ENCODE peak calls at places on chromosomes 1 and 21, in four cellular contexts. W is stimulated activated naive B cell treated with anti-CD40 and anti-IgM and Interleukin-4, amounts not matched to agents 10 μg/mL and 1 μg/mL and 100 μg/mL, for 72 hours; Z is NCI-H460; L is kidney. D is an unnamed sample.
A peak's percentile ranks its signal among the peaks of the same experiment; 100 is the strongest.

GRCh38 chr1:1918901-1919303 is at the start of gene TMEM52:
- DNase-seq in W (no peak), Z (no peak), L (no peak), D (no peak)

GRCh38 chr21:37071561-37072238 is 1.2 kb downstream of the PIGP start:
- DNase-seq in W (no peak), Z (no peak), L (peak; percentile 77), D (no peak)

GRCh38 chr1:67503974-67504373 is 73.8 kb upstream of the SERBP1 start:
- DNase-seq in W (no peak), Z (no peak), L (no peak), D (no peak)

GRCh38 chr1:64124751-64125445 is 78.5 kb upstream of the UBE2U start:
- DNase-seq in W (no peak), Z (no peak), L (no peak), D (no peak)

GRCh38 chr1:4468386-4468785 is 186.0 kb upstream of the AJAP1 start:
- DNase-seq in W (no peak), Z (no peak), L (no peak), D (no peak)

GRCh38 chr1:27571439-27572018 is 32.4 kb downstream of the AHDC1 start:
- DNase-seq in W (no peak), Z (no peak), L (peak; percentile 83), D (no peak)

GRCh38 chr1:206487970-206488369 is 17.7 kb downstream of the IKBKE start:
- DNase-seq in W (no peak), Z (no peak), L (no peak), D (no peak)

GRCh38 chr21:29257701-29258100 is 41.0 kb upstream of the BACH1 start:
- DNase-seq in W (no peak), Z (no peak), L (no peak), D (no peak)

GRCh38 chr1:99490031-99490430 is 155.9 kb upstream of the PALMD start:
- DNase-seq in W (no peak), Z (no peak), L (no peak), D (no peak)

GRCh38 chr1:61389926-61390845 is 307.8 kb downstream of the NFIA start:
- DNase-seq in W (no peak), Z (no peak), L (no peak), D (no peak)

GRCh38 chr1:147273409-147274307 is 31.2 kb downstream of the CHD1L start:
- DNase-seq in W (peak; percentile 2), Z (peak; percentile 61), L (no peak), D (peak; percentile 9)

GRCh38 chr1:31714442-31715096 is 10.8 kb upstream of the COL16A1 start:
- DNase-seq in W (no peak), Z (peak; percentile 33), L (peak; percentile 92), D (no peak)

GRCh38 chr1:53733975-53734649 is 4.9 kb downstream of the GLIS1 start:
- DNase-seq in W (no peak), Z (no peak), L (no peak), D (no peak)

GRCh38 chr1:30837653-30838052 is 70.9 kb downstream of the SDC3 start:
- DNase-seq in W (no peak), Z (no peak), L (no peak), D (no peak)

GRCh38 chr21:34762761-34763160 is 94.0 kb downstream of the CLIC6 start:
- DNase-seq in W (no peak), Z (no peak), L (no peak), D (no peak)

GRCh38 chr1:21149862-21150432 is 26.8 kb downstream of the EIF4G3 start:
- DNase-seq in W (no peak), Z (peak; percentile 38), L (no peak), D (no peak)

GRCh38 chr1:85339089-85339488 is 62.7 kb upstream of the BCL10 start:
- DNase-seq in W (no peak), Z (no peak), L (no peak), D (no peak)

GRCh38 chr21:42514883-42515228 is 1.2 kb downstream of the SLC37A1 start:
- DNase-seq in W (no peak), Z (no peak), L (no peak), D (no peak)

GRCh38 chr21:17726047-17726446 is 93.1 kb downstream of the C21orf91 start:
- DNase-seq in W (no peak), Z (no peak), L (no peak), D (no peak)

GRCh38 chr1:64343105-64343960 is 126.6 kb upstream of the CACHD1 start:
- DNase-seq in W (no peak), Z (peak; percentile 58), L (no peak), D (no peak)

GRCh38 chr1:102434421-102434820 is 437.7 kb upstream of the OLFM3 start:
- DNase-seq in W (peak; percentile 0), Z (peak; percentile 18), L (no peak), D (no peak)

GRCh38 chr1:192225713-192226112 is 67.5 kb downstream of the RGS18 start:
- DNase-seq in W (no peak), Z (no peak), L (no peak), D (no peak)

GRCh38 chr1:209537336-209538114 is 46.0 kb upstream of the CAMK1G start:
- DNase-seq in W (no peak), Z (no peak), L (no peak), D (no peak)

GRCh38 chr1:10825592-10825991 is 29.1 kb upstream of the CASZ1 start:
- DNase-seq in W (no peak), Z (no peak), L (no peak), D (no peak)

GRCh38 chr1:1402081-1402900 is 3.2 kb upstream of the CCNL2 start:
- DNase-seq in W (no peak), Z (peak; percentile 40), L (peak; percentile 39), D (no peak)

GRCh38 chr1:69993787-69994186 is 211.6 kb downstream of the LRRC40 start:
- DNase-seq in W (no peak), Z (no peak), L (no peak), D (no peak)

GRCh38 chr1:25669781-25670567 is 53.4 kb downstream of the MAN1C1 start:
- DNase-seq in W (no peak), Z (no peak), L (no peak), D (no peak)

GRCh38 chr1:155093938-155094621 is 15.4 kb downstream of the EFNA3 start:
- DNase-seq in W (no peak), Z (peak; percentile 61), L (peak; percentile 59), D (no peak)

GRCh38 chr1:22414244-22414751 is 37.4 kb upstream of the ZBTB40 start:
- DNase-seq in W (no peak), Z (peak; percentile 73), L (peak; percentile 79), D (no peak)

GRCh38 chr21:33020558-33021100 is 5.1 kb upstream of the OLIG2 start:
- DNase-seq in W (no peak), Z (no peak), L (no peak), D (no peak)

GRCh38 chr1:247172956-247173355 is 1.1 kb upstream of the ZNF124 start:
- DNase-seq in W (no peak), Z (no peak), L (no peak), D (peak; percentile 19)

GRCh38 chr1:77220687-77221463 is 1.6 kb upstream of the PIGK start:
- DNase-seq in W (no peak), Z (no peak), L (no peak), D (no peak)

GRCh38 chr21:29821230-29821629 is 118.6 kb downstream of the GRIK1 start:
- DNase-seq in W (no peak), Z (no peak), L (no peak), D (no peak)

GRCh38 chr1:25837253-25837875 is 17.6 kb downstream of the MTFR1L start:
- DNase-seq in W (no peak), Z (no peak), L (no peak), D (no peak)

GRCh38 chr1:119250299-119250698 is 109.8 kb upstream of the WARS2 start:
- DNase-seq in W (no peak), Z (no peak), L (no peak), D (no peak)

GRCh38 chr1:220669005-220669404 is 21.2 kb upstream of the C1orf115 start:
- DNase-seq in W (no peak), Z (no peak), L (no peak), D (no peak)

GRCh38 chr1:41003640-41004220 is 17.8 kb downstream of the SLFNL1 start:
- DNase-seq in W (peak; percentile 85), Z (peak; percentile 86), L (peak; percentile 97), D (peak; percentile 95)

GRCh38 chr1:173507205-173507846 is 30.2 kb downstream of the PRDX6 start:
- DNase-seq in W (no peak), Z (peak; percentile 38), L (no peak), D (no peak)

GRCh38 chr1:18077657-18078215 is 29.9 kb upstream of the IGSF21 start:
- DNase-seq in W (no peak), Z (no peak), L (no peak), D (no peak)

D was measured in GM12878.